ENCODE peak calls at places on chromosomes 11 and 22, in five cellular contexts. C is GM23338, H is mesenchymal stem cell, A is HCT116, V is IMR-90. S is an unnamed sample.

GRCh38 chr11:110289472-110289871 is 6.9 kb downstream of the RDX start:
- DNase-seq in C (no peak), A (no peak), H (no peak), V (no peak), S (no peak)

GRCh38 chr22:22074634-22075381 is 92.2 kb upstream of the TOP3B start:
- DNase-seq in C (no peak), V (no peak), H (no peak), A (no peak), S (no peak)

GRCh38 chr11:69801513-69802335 is 17.5 kb downstream of the FGF3 start:
- DNase-seq in C (peak), H (peak), A (peak), V (no peak), S (peak)

GRCh38 chr11:14854057-14854456 is 38.0 kb downstream of the CYP2R1 start:
- DNase-seq in A (no peak), V (no peak), H (no peak), C (no peak), S (no peak)

GRCh38 chr22:45482169-45482568 is 20.5 kb upstream of the FBLN1 start:
- DNase-seq in V (no peak), C (no peak), A (no peak), H (no peak), S (no peak)

GRCh38 chr11:74019104-74019738 is 10.3 kb upstream of the UCP3 start:
- DNase-seq in H (peak), V (no peak), C (no peak), A (no peak), S (no peak)

GRCh38 chr22:22880645-22881044 is 7.0 kb upstream of the IGLL5 start:
- DNase-seq in H (no peak), C (no peak), V (no peak), A (no peak), S (no peak)

GRCh38 chr11:534592-535518 is 521 bp downstream of the HRAS start:
- DNase-seq in V (no peak), H (peak), C (peak), A (no peak), S (peak)

GRCh38 chr11:75465701-75466531 is 32.9 kb upstream of the KLHL35 start:
- DNase-seq in C (peak), A (no peak), H (peak), V (peak), S (no peak)

GRCh38 chr11:75077316-75077715 is 19.4 kb downstream of the OR2AT4 start:
- DNase-seq in V (peak), C (no peak), A (no peak), H (no peak), S (no peak)

GRCh38 chr11:130181295-130182272 is 22.0 kb downstream of the ST14 start:
- DNase-seq in V (peak), A (no peak), C (no peak), H (peak), S (peak)

GRCh38 chr11:68149417-68149816 is 28.2 kb upstream of the CHKA start:
- DNase-seq in A (no peak), V (no peak), H (no peak), C (no peak), S (no peak)

GRCh38 chr11:8252388-8252787 is 11.3 kb downstream of the LMO1 start:
- DNase-seq in C (no peak), A (no peak), H (no peak), V (no peak), S (no peak)

GRCh38 chr22:24807284-24807950 is 1.4 kb downstream of the SGSM1 start:
- DNase-seq in H (peak), V (no peak), A (no peak), C (peak), S (no peak)

GRCh38 chr11:75320046-75320618 is 31.3 kb downstream of the ARRB1 start:
- DNase-seq in C (no peak), V (no peak), H (no peak), A (no peak), S (no peak)

GRCh38 chr22:33461698-33462434 is 403.7 kb upstream of the SYN3 start:
- DNase-seq in C (no peak), H (no peak), V (no peak), A (no peak), S (no peak)

GRCh38 chr11:44568706-44569473 is 3.4 kb downstream of the CD82 start:
- DNase-seq in V (peak), C (no peak), H (peak), A (no peak), S (peak)

GRCh38 chr11:111452146-111452545 is 60.0 kb downstream of the BTG4 start:
- DNase-seq in C (no peak), V (peak), H (no peak), A (no peak), S (no peak)

GRCh38 chr11:113549611-113550061 is 74.4 kb upstream of the DRD2 start:
- DNase-seq in V (no peak), H (no peak), A (no peak), C (no peak), S (no peak)

GRCh38 chr11:112185883-112186282 is 10.6 kb downstream of the BCO2 start:
- DNase-seq in A (no peak), C (no peak), V (no peak), H (no peak), S (no peak)

GRCh38 chr11:97722065-97722464 is 1298.7 kb upstream of the CNTN5 start:
- DNase-seq in C (no peak), H (peak), V (peak), A (no peak), S (no peak)

GRCh38 chr11:46555269-46556054 is 38.4 kb downstream of the AMBRA1 start:
- DNase-seq in C (no peak), V (no peak), A (no peak), H (no peak), S (no peak)

GRCh38 chr11:72724021-72724561 is 28.1 kb downstream of the ARAP1 start:
- DNase-seq in H (no peak), C (no peak), V (no peak), A (no peak), S (no peak)

GRCh38 chr11:827146-827860 is 416 bp upstream of the CRACR2B start:
- DNase-seq in V (no peak), H (no peak), C (peak), A (no peak), S (peak)

GRCh38 chr11:34558211-34558610 is 44.6 kb upstream of the ELF5 start:
- DNase-seq in C (no peak), H (no peak), A (no peak), V (no peak), S (no peak)

GRCh38 chr22:49372530-49373288 is 455.0 kb downstream of the BRD1 start:
- DNase-seq in V (no peak), H (no peak), C (no peak), A (peak), S (no peak)

GRCh38 chr11:41497974-41498373 is 38.5 kb upstream of the LRRC4C start:
- DNase-seq in H (no peak), C (peak), A (no peak), V (no peak), S (no peak)
- H3K27ac ChIP-seq in H (no peak), C (peak), A (no peak), V (no peak), S (no peak)

GRCh38 chr22:35622132-35622913 is 5.2 kb upstream of the MB start:
- DNase-seq in A (no peak), C (peak), V (no peak), H (no peak), S (no peak)
- H3K4me2 ChIP-seq in A (peak), C (no peak), V (no peak), H (no peak), S (no peak)

DNA sequence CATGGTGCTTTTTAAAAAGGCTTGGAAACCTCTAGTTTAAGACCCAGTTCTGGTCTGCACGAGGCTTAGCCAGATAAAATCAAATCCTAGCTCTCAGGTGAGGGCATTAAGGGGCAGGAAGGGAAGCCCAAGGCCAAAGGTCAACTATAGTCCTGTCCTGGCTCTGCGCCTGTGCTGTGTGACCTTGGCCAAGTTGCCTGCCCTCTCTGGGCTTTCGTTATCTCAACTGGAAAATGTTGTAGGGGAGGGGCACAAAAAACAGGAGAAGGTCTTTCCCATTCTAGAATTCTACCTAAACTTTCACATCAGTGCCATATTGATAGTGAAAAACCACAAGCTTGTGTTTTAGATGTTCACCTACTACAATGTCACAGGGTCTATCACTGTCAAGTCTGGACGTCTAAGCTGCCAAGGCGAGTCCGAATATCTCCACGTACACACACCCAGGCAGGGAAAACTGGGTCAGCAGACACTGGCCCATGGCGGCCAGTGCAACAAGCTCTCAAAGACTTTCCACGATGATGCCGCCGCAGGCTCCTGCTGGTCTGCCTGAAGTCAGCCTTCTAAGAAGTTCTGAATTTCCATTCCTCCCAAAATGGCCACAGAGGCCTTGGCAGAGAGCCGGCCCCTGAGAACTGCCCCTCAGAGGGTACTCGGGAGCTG is 18.0 kb downstream of the MN1 start:
- DNase-seq in H (no peak), V (no peak), C (no peak), A (no peak), S (no peak)
- H3K27ac ChIP-seq in H (no peak), V (no peak), C (peak), A (no peak), S (no peak)

GRCh38 chr11:64909653-64910343 is 7.2 kb downstream of the ATG2A start:
- DNase-seq in H (no peak), A (no peak), V (no peak), C (no peak), S (no peak)
- H3K4me2 ChIP-seq in H (no peak), A (no peak), V (no peak), C (no peak), S (no peak)

DNA sequence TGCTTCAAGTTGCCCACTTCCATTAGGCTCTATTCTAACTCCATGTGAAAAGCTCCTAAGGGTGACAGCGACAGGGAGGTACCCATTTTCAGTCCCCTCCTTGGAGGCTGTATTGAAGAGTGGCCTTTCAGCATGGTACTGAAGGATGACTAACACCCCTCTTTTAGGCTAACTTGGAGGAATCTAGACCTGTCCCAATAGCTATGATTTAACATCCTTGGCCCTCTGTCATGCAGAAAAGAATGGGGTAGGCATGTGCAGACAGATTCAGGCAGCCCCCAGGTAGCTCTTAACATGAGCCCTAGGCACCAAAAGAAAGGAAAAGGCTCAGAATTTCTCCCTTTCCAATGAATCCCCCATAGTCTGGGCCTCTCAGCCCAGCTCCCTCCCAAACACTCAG is 89.3 kb upstream of the AMOTL1 start:
- DNase-seq in H (no peak), C (no peak), A (no peak), V (no peak), S (no peak)
- H3K27ac ChIP-seq in H (no peak), C (no peak), A (no peak), V (no peak), S (no peak)

GRCh38 chr22:30356392-30357230 is at the start of the genes CCDC157 and SF3A1:
- DNase-seq in A (peak), H (peak), C (peak), V (peak), S (peak)

GRCh38 chr22:30348837-30349236 is 7.9 kb downstream of the SF3A1 start:
- DNase-seq in H (no peak), V (no peak), C (no peak), A (no peak), S (no peak)

GRCh38 chr22:30351226-30351625 is 5.5 kb downstream of the SF3A1 start:
- DNase-seq in V (no peak), C (no peak), H (no peak), A (no peak), S (no peak)

GRCh38 chr22:30357650-30358215 is 926 bp downstream of the CCDC157 start:
- DNase-seq in V (no peak), C (peak), A (no peak), H (no peak), S (no peak)

GRCh38 chr22:30354644-30355043 is 2.0 kb downstream of the SF3A1 start:
- DNase-seq in C (no peak), H (no peak), A (no peak), V (no peak), S (no peak)
- H3K4me2 ChIP-seq in C (peak), H (no peak), A (peak), V (no peak), S (peak)

GRCh38 chr22:17751596-17751995 is 22.7 kb downstream of the BID start:
- DNase-seq in V (no peak), C (no peak), A (no peak), H (no peak), S (no peak)
- H3K27ac ChIP-seq in V (no peak), C (no peak), A (no peak), H (no peak), S (no peak)

S was measured in OCI-LY7.